ENCODE peak calls at places on chromosomes 6 and 20, in eight cellular contexts. U is GM23338, A is left ventricle myocardium inferior, X is pancreas, G is mesendoderm, O is SJSA1, B is IMR-90, K is psoas muscle. E is an unnamed sample.

GRCh38 chr6:28633445-28634215 is 107.9 kb downstream of the GPX5 start:
- DNase-seq in U (peak; percentile 88), X (no peak), K (no peak), B (no peak), A (no peak), G (peak; percentile 66), O (no peak), E (no peak)

GRCh38 chr20:1887321-1887720 is 7.9 kb upstream of the SIRPA start:
- DNase-seq in A (no peak), O (no peak), U (no peak), G (no peak), K (peak; percentile 39), X (no peak), B (no peak), E (no peak)

GRCh38 chr6:144912474-144912873 is 627.3 kb downstream of the UTRN start:
- DNase-seq in X (no peak), K (no peak), B (peak; percentile 90), U (peak; percentile 10), G (no peak), O (peak; percentile 76), A (no peak), E (no peak)

GRCh38 chr20:57791946-57792328 is 82.1 kb upstream of the PMEPA1 start:
- DNase-seq in B (no peak), G (no peak), K (no peak), X (no peak), A (no peak), U (no peak), O (no peak), E (peak; percentile 40)

GRCh38 chr20:37503256-37503927 is 17.7 kb upstream of the NNAT start:
- DNase-seq in A (peak; percentile 36), B (no peak), G (no peak), K (no peak), O (no peak), X (no peak), U (no peak), E (no peak)

GRCh38 chr6:13813621-13814175 is 659 bp downstream of the MCUR1 start:
- DNase-seq in K (peak; percentile 71), U (peak; percentile 97), X (peak; percentile 72), B (peak; percentile 50), G (peak; percentile 96), A (peak; percentile 61), O (peak; percentile 78), E (peak; percentile 76)

GRCh38 chr6:93825950-93826349 is 406.6 kb upstream of the EPHA7 start:
- DNase-seq in B (no peak), A (no peak), O (no peak), U (peak; percentile 49), X (no peak), K (no peak), G (no peak), E (no peak)

GRCh38 chr6:113182370-113183141 is 674.6 kb upstream of the MARCKS start:
- DNase-seq in G (peak; percentile 49), K (no peak), O (peak; percentile 95), U (no peak), A (no peak), X (no peak), B (peak; percentile 83), E (no peak)

GRCh38 chr6:82364087-82365010 is 732 bp downstream of the TPBG start:
- DNase-seq in B (peak; percentile 60), U (peak; percentile 79), G (peak; percentile 91), A (peak; percentile 58), K (peak; percentile 60), X (peak; percentile 53), O (peak; percentile 71), E (peak; percentile 77)

GRCh38 chr20:31368301-31368700 is at the start of gene DEFB118:
- DNase-seq in A (no peak), B (no peak), G (no peak), K (no peak), O (no peak), U (no peak), X (no peak), E (no peak)

GRCh38 chr6:89475634-89476033 is 42.7 kb downstream of the ANKRD6 start:
- DNase-seq in U (no peak), G (no peak), A (no peak), B (no peak), X (no peak), K (no peak), O (no peak), E (no peak)

GRCh38 chr6:132334517-132334876 is 66.8 kb downstream of the MOXD1 start:
- DNase-seq in A (no peak), B (no peak), K (no peak), X (no peak), G (no peak), O (no peak), U (no peak), E (no peak)

GRCh38 chr6:146901940-146902816 is 302.0 kb upstream of the STXBP5 start:
- DNase-seq in U (no peak), B (peak; percentile 23), O (no peak), G (no peak), A (no peak), X (no peak), K (no peak), E (no peak)

GRCh38 chr6:85747654-85748053 is 105.0 kb upstream of the SYNCRIP start:
- DNase-seq in B (peak; percentile 84), U (no peak), G (no peak), A (no peak), O (peak; percentile 26), X (no peak), K (no peak), E (no peak)

DNA sequence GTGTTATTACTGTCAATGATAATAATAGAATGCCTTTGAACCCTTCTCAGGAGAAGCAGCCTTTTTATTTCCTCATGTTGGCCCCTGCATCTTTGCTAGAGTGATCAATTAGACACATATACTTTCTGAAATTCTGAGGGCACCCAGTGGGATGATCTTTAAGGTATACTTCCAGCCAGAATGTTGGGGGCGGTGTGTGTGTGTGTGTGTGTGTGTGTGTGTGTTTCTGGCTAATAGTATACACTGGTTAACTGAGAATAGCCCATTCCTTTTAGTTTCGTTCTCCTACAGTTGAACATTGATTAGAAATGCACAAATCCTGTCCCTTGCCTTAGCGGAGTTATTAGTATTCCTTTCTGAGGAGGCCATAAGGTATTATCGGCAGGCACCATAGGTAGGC is 41.7 kb upstream of the CCDC167 start:
- DNase-seq in K (no peak), B (no peak), G (no peak), O (no peak), U (no peak), X (no peak), A (no peak), E (no peak)
- H3K27me3 ChIP-seq in K (peaks cover 7% of the 10 kb centered on the region), B (peaks cover 64% of the 10 kb centered on the region), G (peaks cover 6% of the 10 kb centered on the region), O (no peaks in the 10 kb centered on the region), U (peaks cover 23% of the 10 kb centered on the region), X (no peaks in the 10 kb centered on the region), A (peaks cover 20% of the 10 kb centered on the region), E (no peaks in the 10 kb centered on the region)

GRCh38 chr20:63032026-63032800 is 25.4 kb upstream of the BHLHE23 start:
- DNase-seq in G (no peak), X (no peak), B (no peak), A (peak; percentile 8), U (peak; percentile 14), K (no peak), O (no peak), E (no peak)

GRCh38 chr20:63029358-63030121 is 22.8 kb upstream of the BHLHE23 start:
- DNase-seq in A (peak; percentile 4), K (no peak), O (no peak), X (no peak), U (peak; percentile 75), G (peak; percentile 58), B (no peak), E (peak; percentile 44)

GRCh38 chr20:63033635-63034510 is 27.1 kb upstream of the BHLHE23 start:
- DNase-seq in A (peak; percentile 1), O (no peak), K (no peak), X (no peak), B (no peak), G (no peak), U (peak; percentile 37), E (no peak)

GRCh38 chr20:63032861-63033634 is 26.3 kb upstream of the BHLHE23 start:
- DNase-seq in O (no peak), K (no peak), X (no peak), G (peak; percentile 24), U (peak; percentile 76), A (peak; percentile 9), B (no peak), E (no peak)

GRCh38 chr20:63031251-63032014 is 24.7 kb upstream of the BHLHE23 start:
- DNase-seq in X (no peak), B (no peak), K (no peak), U (peak; percentile 22), G (no peak), O (no peak), A (peak; percentile 9), E (no peak)
- H3K4me3 ChIP-seq in X (no peak overlapping the region), B (no peak overlapping the region), K (no peak overlapping the region), U (no peak overlapping the region), G (no peak overlapping the region), O (no peak overlapping the region), A (no peak overlapping the region), E (no peak overlapping the region)

DNA sequence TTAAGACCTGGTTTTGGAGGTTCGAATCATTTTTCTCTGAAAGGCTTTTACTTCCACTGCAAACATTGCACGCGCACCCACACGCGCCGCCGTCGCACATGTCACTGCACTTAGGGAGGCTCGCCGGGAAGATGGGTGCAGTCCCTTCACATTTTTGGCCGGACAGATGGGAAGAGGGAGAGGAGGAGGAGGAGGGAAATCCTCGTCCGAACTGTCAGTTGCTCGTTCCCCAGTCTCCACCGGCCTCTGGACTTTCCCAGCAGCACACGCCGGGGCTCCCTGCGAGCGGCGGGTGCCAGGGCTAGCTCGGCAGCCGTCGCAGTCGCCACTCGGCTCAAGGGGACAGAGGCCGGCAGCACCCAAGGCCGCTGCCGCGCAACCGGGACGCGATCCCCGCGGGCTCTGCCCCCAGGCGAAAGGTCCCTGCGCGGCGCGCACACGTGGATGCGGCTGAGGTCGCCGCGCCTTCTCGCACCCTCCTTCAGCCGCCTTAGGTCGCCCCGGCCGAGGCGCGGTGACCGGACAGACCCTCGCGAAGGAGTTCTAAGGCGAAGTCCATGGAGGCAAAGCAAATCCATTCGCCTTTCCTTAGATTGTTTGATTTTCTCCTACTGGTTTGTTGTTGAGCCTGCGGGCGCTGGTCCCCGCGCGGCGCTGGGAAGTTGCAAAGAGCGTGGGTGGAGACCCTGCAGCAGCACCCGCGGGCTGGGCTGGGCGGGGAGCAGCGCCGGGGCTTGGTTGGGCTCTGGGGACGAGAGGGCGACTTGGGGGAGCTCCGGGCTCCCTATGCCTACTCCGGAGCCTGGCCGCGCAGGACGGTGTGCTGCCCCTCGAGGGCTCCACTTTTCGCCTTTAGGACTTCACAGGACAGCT is 1.2 kb downstream of the MYB start:
- DNase-seq in G (peak; percentile 24), A (no peak), K (peak; percentile 18), O (peak; percentile 22), B (no peak), U (peak; percentile 48), X (peak; percentile 12), E (peak; percentile 59)
- H3K27ac ChIP-seq in G (no peak overlapping the region), A (no peak overlapping the region), K (no peak overlapping the region), O (no peak overlapping the region), B (no peak overlapping the region), U (no peak overlapping the region), X (no peak overlapping the region), E (no peak overlapping the region)

GRCh38 chr6:90770778-90771177 is 183.9 kb upstream of the MAP3K7 start:
- DNase-seq in X (no peak), G (peak; percentile 65), U (no peak), A (no peak), B (no peak), O (no peak), K (no peak), E (no peak)
- H3K27me3 ChIP-seq in X (no peaks in the 10 kb centered on the region), G (no peaks in the 10 kb centered on the region), U (no peaks in the 10 kb centered on the region), A (no peaks in the 10 kb centered on the region), B (no peaks in the 10 kb centered on the region), O (peaks cover 4% of the 10 kb centered on the region), K (no peaks in the 10 kb centered on the region), E (no peaks in the 10 kb centered on the region)